ENCODE peak calls at places on chromosomes 12 and 14, in ten cellular contexts. Q is psoas muscle; G is effector memory CD4-positive, alpha-beta T cell; Y is HFF-Myc; P is A549; H is body of pancreas; O is left ventricle myocardium inferior; B is CD8-positive, alpha-beta T cell; V is aorta; W is CD8-positive, alpha-beta memory T cell. I is an unnamed sample.

GRCh38 chr14:102933618-102934231 is 11.3 kb downstream of the AMN start:
- DNase-seq in Q (peak; percentile 39), G (no peak), Y (no peak), P (no peak), H (no peak), O (no peak), B (no peak), V (no peak), W (no peak), I (no peak)

GRCh38 chr12:52010152-52010622 is 3.4 kb downstream of the TAMALIN start:
- DNase-seq in Q (peak; percentile 87), G (no peak), Y (peak; percentile 36), P (no peak), H (peak; percentile 60), O (peak; percentile 85), B (no peak), V (peak; percentile 88), W (no peak), I (no peak)

GRCh38 chr12:130018614-130019013 is 114.8 kb upstream of the TMEM132D start:
- DNase-seq in Q (no peak), G (no peak), Y (no peak), P (no peak), H (no peak), O (no peak), B (no peak), V (no peak), W (no peak), I (no peak)

GRCh38 chr12:98397323-98398105 is 117.9 kb upstream of the TMPO start:
- DNase-seq in Q (peak; percentile 85), G (peak; percentile 56), Y (peak; percentile 61), P (peak; percentile 89), H (peak; percentile 87), O (peak; percentile 74), B (peak; percentile 57), V (peak; percentile 87), W (peak; percentile 88), I (peak; percentile 81)

GRCh38 chr14:53934778-53935414 is 21.7 kb downstream of the BMP4 start:
- DNase-seq in Q (no peak), G (no peak), Y (no peak), P (no peak), H (no peak), O (no peak), B (no peak), V (no peak), W (no peak), I (no peak)

GRCh38 chr12:124555168-124555928 is 12.1 kb downstream of the NCOR2 start:
- DNase-seq in Q (no peak), G (no peak), Y (no peak), P (no peak), H (no peak), O (no peak), B (no peak), V (peak; percentile 44), W (no peak), I (peak; percentile 37)

GRCh38 chr12:19236656-19237055 is 107.1 kb downstream of the PLEKHA5 start:
- DNase-seq in Q (no peak), G (no peak), Y (no peak), P (no peak), H (no peak), O (no peak), B (no peak), V (peak; percentile 50), W (no peak), I (no peak)

GRCh38 chr14:68596211-68596610 is 196.7 kb downstream of the ZFP36L1 start:
- DNase-seq in Q (no peak), G (no peak), Y (no peak), P (no peak), H (no peak), O (no peak), B (no peak), V (no peak), W (no peak), I (no peak)

GRCh38 chr14:25122188-25122587 is 72.2 kb upstream of the STXBP6 start:
- DNase-seq in Q (no peak), G (no peak), Y (no peak), P (no peak), H (no peak), O (no peak), B (no peak), V (no peak), W (no peak), I (no peak)

DNA sequence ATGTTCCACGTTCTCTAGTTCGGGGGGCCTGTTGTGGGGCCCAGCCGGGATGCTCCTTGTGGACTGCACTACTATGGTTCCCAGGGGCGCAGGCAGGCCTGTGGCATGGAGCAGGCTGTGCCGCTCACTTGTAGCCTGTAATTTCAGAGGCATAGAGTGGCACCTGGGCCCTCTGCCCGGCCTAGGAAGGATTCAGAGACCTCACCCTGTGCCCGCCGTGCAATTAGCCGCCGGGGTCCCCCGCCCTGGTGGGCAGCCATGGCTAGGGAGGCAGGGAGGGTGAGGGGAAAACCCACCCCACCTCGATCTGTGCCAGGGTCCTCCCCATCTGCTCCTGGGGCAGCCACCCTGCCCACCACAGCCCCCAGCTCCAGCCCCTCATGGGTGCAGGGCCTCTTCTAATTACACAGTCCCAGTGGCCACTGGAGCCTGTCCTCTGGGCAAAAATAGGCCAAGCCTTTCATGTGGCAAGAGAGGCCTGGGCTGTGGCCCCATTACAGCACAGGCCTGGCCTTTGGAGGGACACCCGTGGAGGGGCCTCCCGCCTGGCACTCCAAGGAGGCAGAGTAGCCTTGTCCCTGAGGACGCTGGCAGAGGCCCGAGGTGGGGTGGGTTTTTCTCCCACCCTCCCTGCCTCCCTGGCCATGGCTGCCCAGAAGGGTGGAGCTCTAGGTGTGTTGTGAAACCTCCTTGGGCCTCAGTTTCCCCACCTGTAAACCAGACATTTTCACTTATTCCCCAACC is 5.2 kb upstream of the TMEM119 start:
- DNase-seq in Q (no peak), G (no peak), Y (no peak), P (no peak), H (no peak), O (no peak), B (no peak), V (no peak), W (no peak), I (no peak)
- H3K4me3 ChIP-seq in Q (no peak overlapping the region), G (no peak overlapping the region), Y (no peak overlapping the region), P (no peak overlapping the region), H (no peak overlapping the region), O (no peak overlapping the region), B (no peak overlapping the region), V (no peak overlapping the region), W (no peak overlapping the region), I (no peak overlapping the region)

DNA sequence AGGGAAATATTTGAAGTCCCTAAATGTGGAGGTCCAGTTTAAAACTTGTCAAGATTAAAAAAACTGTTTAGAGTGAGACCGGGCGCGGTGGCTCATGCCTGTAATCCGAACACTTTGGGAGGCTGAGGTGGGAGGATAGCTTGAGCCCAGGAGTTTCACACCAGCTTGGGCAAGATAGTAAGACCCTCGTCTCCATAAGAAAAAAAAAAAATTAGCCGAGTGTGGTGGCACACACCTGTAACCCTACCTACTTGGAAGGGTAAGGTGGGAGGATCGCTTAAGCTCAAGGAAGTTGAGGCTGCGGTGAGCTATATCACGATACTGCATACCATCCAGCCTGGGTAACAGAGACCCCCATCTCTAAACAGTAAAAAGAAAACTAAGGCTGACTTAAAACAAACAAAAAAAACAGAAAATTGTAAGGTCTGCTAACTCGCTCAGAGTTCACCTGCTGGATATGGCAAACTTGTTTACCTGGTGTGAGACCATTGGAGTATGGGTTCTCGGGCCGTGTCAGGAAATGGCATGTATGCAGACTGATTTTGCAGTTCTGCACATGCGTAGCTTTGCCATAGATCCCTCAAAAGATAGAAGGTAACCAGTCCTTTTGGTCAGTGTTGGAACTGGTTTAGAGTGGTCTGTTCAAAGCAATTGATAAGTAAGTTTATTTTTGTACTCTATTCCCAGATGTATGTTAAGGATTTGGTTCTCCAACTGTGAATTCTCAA is 2.1 kb downstream of the RNF10 start:
- DNase-seq in Q (no peak), G (no peak), Y (no peak), P (no peak), H (peak; percentile 50), O (no peak), B (no peak), V (no peak), W (no peak), I (no peak)
- H3K4me3 ChIP-seq in Q (peak overlapping the region; percentile 96), G (peak overlapping the region; percentile 96), Y (peak overlapping the region; percentile 84), P (peak overlapping the region; percentile 59), H (no peak overlapping the region), O (peak overlapping the region; percentile 93), B (peak overlapping the region; percentile 95), V (peak overlapping the region; percentile 93), W (peak overlapping the region; percentile 55), I (no peak overlapping the region)

GRCh38 chr14:29741909-29742401 is 185.7 kb downstream of the PRKD1 start:
- DNase-seq in Q (no peak), G (no peak), Y (no peak), P (no peak), H (peak; percentile 16), O (no peak), B (no peak), V (no peak), W (no peak), I (no peak)
- H3K4me3 ChIP-seq in Q (no peak overlapping the region), G (no peak overlapping the region), Y (no peak overlapping the region), P (no peak overlapping the region), H (no peak overlapping the region), O (peak overlapping the region; percentile 19), B (no peak overlapping the region), V (no peak overlapping the region), W (no peak overlapping the region), I (no peak overlapping the region)

GRCh38 chr12:108852674-108853073 is 4.7 kb downstream of the SSH1 start:
- DNase-seq in Q (no peak), G (no peak), Y (no peak), P (peak; percentile 66), H (no peak), O (no peak), B (no peak), V (no peak), W (no peak), I (no peak)

GRCh38 chr12:108853426-108853825 is 4.0 kb downstream of the SSH1 start:
- DNase-seq in Q (no peak), G (no peak), Y (no peak), P (no peak), H (no peak), O (no peak), B (no peak), V (no peak), W (no peak), I (no peak)

GRCh38 chr12:108854453-108855283 is 2.7 kb downstream of the SSH1 start:
- DNase-seq in Q (peak; percentile 79), G (no peak), Y (peak; percentile 85), P (peak; percentile 96), H (peak; percentile 19), O (no peak), B (no peak), V (peak; percentile 71), W (no peak), I (no peak)

GRCh38 chr12:108855284-108856169 is 1.9 kb downstream of the SSH1 start:
- DNase-seq in Q (no peak), G (no peak), Y (no peak), P (no peak), H (no peak), O (no peak), B (no peak), V (no peak), W (no peak), I (no peak)

DNA sequence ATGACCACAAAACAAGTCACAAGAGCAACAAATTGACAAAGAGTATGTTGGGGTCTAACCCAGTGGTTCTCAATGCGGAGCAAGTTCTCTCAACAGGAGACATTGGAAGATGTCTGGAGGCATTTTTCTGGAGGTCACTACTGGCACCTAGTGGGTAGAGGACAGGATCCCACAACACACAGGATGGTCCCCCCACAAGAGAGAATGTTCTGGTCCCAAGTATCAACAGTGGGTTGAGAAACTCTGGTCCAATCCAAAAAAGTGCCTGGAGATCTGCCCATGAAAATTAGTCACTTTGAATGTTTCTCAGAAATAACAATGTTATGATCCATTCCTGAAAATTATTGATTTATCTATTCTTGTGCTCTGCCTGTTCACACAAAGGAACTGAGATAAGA is 3.3 kb downstream of the SSH1 start:
- DNase-seq in Q (no peak), G (no peak), Y (no peak), P (peak; percentile 82), H (no peak), O (no peak), B (no peak), V (no peak), W (no peak), I (no peak)
- H3K4me3 ChIP-seq in Q (peak overlapping the region; percentile 98), G (no peak overlapping the region), Y (peak overlapping the region; percentile 10), P (no peak overlapping the region), H (no peak overlapping the region), O (peak overlapping the region; percentile 45), B (no peak overlapping the region), V (no peak overlapping the region), W (no peak overlapping the region), I (no peak overlapping the region)

I was measured in Jurkat, Clone E6-1.